ENCODE peak calls at places on chromosomes 12 and 14, in five cellular contexts. K is HepG2, A is IMR-90, R is PC-3, C is astrocyte. Y is an unnamed sample.

GRCh38 chr14:61178226-61179060 is 102.7 kb downstream of the TMEM30B start:
- DNase-seq in K (peak; percentile 85), A (peak; percentile 99), C (peak; percentile 99), R (peak; percentile 99), Y (peak; percentile 96)

GRCh38 chr12:105369014-105369413 is 38.5 kb downstream of the C12orf75 start:
- DNase-seq in R (peak; percentile 30), K (no peak), A (peak; percentile 84), C (peak; percentile 73), Y (peak; percentile 79)

GRCh38 chr14:99389171-99389826 is 91.4 kb downstream of the SETD3 start:
- DNase-seq in A (peak; percentile 10), R (peak; percentile 65), K (peak; percentile 21), C (no peak), Y (peak; percentile 18)

GRCh38 chr12:96063046-96063445 is 27.7 kb upstream of the LTA4H start:
- DNase-seq in A (peak; percentile 25), K (no peak), C (no peak), R (peak; percentile 40), Y (peak; percentile 58)

GRCh38 chr12:118307069-118307954 is 65.4 kb downstream of the TAOK3 start:
- DNase-seq in K (no peak), R (peak; percentile 92), C (peak; percentile 97), A (peak; percentile 95), Y (peak; percentile 90)

GRCh38 chr12:96136720-96137378 is 57.3 kb upstream of the ELK3 start:
- DNase-seq in C (peak; percentile 46), A (peak; percentile 31), R (peak; percentile 22), K (no peak), Y (peak; percentile 34)

GRCh38 chr12:95546491-95546813 is 4.8 kb downstream of the USP44 start:
- DNase-seq in K (no peak), C (no peak), R (no peak), A (no peak), Y (no peak)

GRCh38 chr12:33277386-33277785 is 162.2 kb downstream of the SYT10 start:
- DNase-seq in K (no peak), R (no peak), C (no peak), A (no peak), Y (no peak)

GRCh38 chr12:3805058-3805457 is 52.1 kb upstream of the CRACR2A start:
- DNase-seq in K (no peak), R (no peak), C (no peak), A (no peak), Y (no peak)

GRCh38 chr12:66636771-66637170 is 42.1 kb downstream of the GRIP1 start:
- DNase-seq in K (no peak), A (no peak), R (no peak), C (no peak), Y (no peak)

GRCh38 chr12:92561543-92561899 is 141.3 kb upstream of the PLEKHG7 start:
- DNase-seq in A (peak; percentile 91), K (no peak), R (no peak), C (peak; percentile 92), Y (peak; percentile 99)

DNA sequence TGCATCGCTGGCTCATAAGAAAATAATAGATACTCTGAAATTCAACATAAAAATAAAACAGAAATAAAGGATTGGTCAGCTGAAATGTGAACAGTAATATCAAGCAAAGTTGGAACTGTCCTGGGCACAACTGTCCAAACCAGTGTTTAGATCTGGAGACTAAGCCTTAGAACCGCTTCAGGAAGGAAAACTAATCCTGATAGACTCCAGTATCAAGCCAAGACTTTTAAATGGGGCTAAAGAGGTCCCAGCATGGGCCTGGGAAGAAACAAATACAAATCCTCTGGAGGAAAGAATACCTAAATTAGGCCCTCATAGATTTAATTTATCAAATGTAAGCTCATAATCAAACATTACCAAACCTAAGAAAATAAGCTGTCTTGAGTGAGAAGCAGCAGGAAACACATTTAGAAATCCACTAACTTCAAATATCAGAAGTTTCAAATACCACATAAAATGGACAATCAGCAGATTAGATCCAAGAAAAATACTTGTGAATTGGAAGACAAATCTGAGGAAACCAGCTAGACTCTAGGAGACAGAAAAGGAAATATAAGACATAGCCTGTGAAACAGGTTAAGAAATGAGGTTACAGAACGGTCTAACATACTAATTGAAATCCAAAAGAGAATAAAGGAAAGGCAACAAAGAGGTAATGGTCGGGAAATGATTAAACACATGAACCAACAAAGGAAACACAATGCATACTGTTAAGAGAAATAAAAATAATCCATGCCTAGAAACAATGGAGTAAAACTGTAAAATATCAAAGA is 27.6 kb downstream of the SCAF11 start:
- DNase-seq in K (no peak), R (no peak), A (no peak), C (no peak), Y (no peak)
- H4K20me1 ChIP-seq in K (peaks cover 9% of the 10 kb centered on the region), R (no peaks in the 10 kb centered on the region), A (peaks cover 10% of the 10 kb centered on the region), C (no peaks in the 10 kb centered on the region), Y (peaks cover 1% of the 10 kb centered on the region)

GRCh38 chr12:26044592-26044991 is 80.2 kb downstream of the BHLHE41 start:
- DNase-seq in A (no peak), R (no peak), C (no peak), K (no peak), Y (no peak)
- H4K20me1 ChIP-seq in A (peaks cover 32% of the 10 kb centered on the region), R (no peaks in the 10 kb centered on the region), C (peaks cover 57% of the 10 kb centered on the region), K (no peaks in the 10 kb centered on the region), Y (no peaks in the 10 kb centered on the region)

GRCh38 chr12:124410354-124411175 is 115.7 kb downstream of the RFLNA start:
- DNase-seq in C (no peak), K (no peak), R (no peak), A (peak; percentile 41), Y (no peak)
- H4K20me1 ChIP-seq in C (peaks cover 88% of the 10 kb centered on the region), K (peaks cover 1% of the 10 kb centered on the region), R (peaks cover 4% of the 10 kb centered on the region), A (peaks cover 9% of the 10 kb centered on the region), Y (no peaks in the 10 kb centered on the region)

DNA sequence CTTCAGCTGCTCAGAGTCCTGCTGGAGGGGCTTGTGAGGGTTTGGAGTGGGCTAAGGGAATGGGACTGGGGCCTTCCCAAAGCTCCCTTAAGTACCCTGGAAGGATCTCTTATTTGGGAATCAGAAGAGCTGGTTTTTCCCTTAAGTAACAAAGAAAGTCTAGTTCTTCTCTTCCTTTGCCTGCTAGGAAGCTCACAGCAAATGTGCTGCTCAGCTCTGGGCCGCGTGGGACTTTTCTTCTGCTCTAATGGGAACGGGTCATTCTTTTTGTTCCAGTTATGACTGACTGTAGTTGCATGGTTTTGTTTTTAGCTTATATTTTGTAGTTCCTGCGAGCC is 6.0 kb downstream of the KIF26A start:
- DNase-seq in A (no peak), R (no peak), C (no peak), K (no peak), Y (no peak)
- H4K20me1 ChIP-seq in A (no peaks in the 10 kb centered on the region), R (no peaks in the 10 kb centered on the region), C (no peaks in the 10 kb centered on the region), K (no peaks in the 10 kb centered on the region), Y (no peaks in the 10 kb centered on the region)

DNA sequence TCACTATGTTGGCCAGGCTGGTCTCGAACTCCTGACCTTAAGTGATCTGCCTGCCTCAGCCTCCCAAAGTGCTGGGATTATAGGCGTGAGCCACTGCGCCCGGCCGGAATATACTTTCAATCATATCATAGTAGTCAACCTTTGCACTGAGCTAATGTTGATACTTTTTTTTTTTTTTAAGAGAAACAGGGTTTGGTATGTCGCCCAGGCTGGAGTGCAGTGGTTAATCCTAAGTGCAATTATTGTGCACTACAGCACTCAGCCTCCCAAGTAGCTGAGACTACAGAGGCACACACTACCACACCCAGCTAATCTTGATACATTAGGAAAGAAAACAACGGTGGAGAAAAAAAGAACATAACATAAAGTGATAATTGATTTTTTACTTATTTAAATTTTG is 15.6 kb downstream of the BTBD7 start:
- DNase-seq in K (no peak), A (no peak), R (no peak), C (no peak), Y (no peak)
- H4K20me1 ChIP-seq in K (peaks cover 33% of the 10 kb centered on the region), A (peaks cover 42% of the 10 kb centered on the region), R (peaks cover 39% of the 10 kb centered on the region), C (peaks cover 78% of the 10 kb centered on the region), Y (no peaks in the 10 kb centered on the region)